ENCODE peak calls at places on chromosomes 16 and 17, in nine cellular contexts. One of them, this sample, is unnamed.
A peak's percentile ranks its signal among the peaks of the same experiment; 100 is the strongest.

GRCh38 chr16:3822366-3823045 is 58.0 kb downstream of the CREBBP start:
- DNase-seq in coronary artery: no peak
- DNase-seq in CD4-positive, alpha-beta T cell: no peak
- DNase-seq in right cardiac atrium: no peak
- DNase-seq in aorta: no peak
- DNase-seq in AG04450: no peak
- DNase-seq in psoas muscle: peak; percentile 41
- DNase-seq in Peyer's patch: no peak
- DNase-seq in colonic mucosa: no peak
- DNase-seq in this sample: no peak

GRCh38 chr17:42027961-42028790 is 8.3 kb downstream of the NKIRAS2 start:
- DNase-seq in AG04450: no peak
- DNase-seq in psoas muscle: no peak
- DNase-seq in aorta: no peak
- DNase-seq in right cardiac atrium: no peak
- DNase-seq in coronary artery: no peak
- DNase-seq in colonic mucosa: no peak
- DNase-seq in CD4-positive, alpha-beta T cell: no peak
- DNase-seq in Peyer's patch: no peak
- DNase-seq in this sample: no peak

GRCh38 chr17:67130768-67131167 is 86.4 kb downstream of the CACNG1 start:
- DNase-seq in CD4-positive, alpha-beta T cell: no peak
- DNase-seq in AG04450: no peak
- DNase-seq in psoas muscle: no peak
- DNase-seq in aorta: no peak
- DNase-seq in right cardiac atrium: no peak
- DNase-seq in colonic mucosa: no peak
- DNase-seq in coronary artery: no peak
- DNase-seq in Peyer's patch: no peak
- DNase-seq in this sample: no peak

GRCh38 chr16:56370185-56370584 is 55.2 kb downstream of the AMFR start:
- DNase-seq in coronary artery: no peak
- DNase-seq in colonic mucosa: no peak
- DNase-seq in right cardiac atrium: no peak
- DNase-seq in Peyer's patch: no peak
- DNase-seq in AG04450: no peak
- DNase-seq in CD4-positive, alpha-beta T cell: no peak
- DNase-seq in psoas muscle: no peak
- DNase-seq in aorta: no peak
- DNase-seq in this sample: no peak

GRCh38 chr16:88977028-88977844 is at the start of gene CBFA2T3:
- DNase-seq in psoas muscle: peak; percentile 63
- DNase-seq in colonic mucosa: peak; percentile 70
- DNase-seq in coronary artery: no peak
- DNase-seq in Peyer's patch: peak; percentile 89
- DNase-seq in right cardiac atrium: peak; percentile 89
- DNase-seq in AG04450: no peak
- DNase-seq in aorta: no peak
- DNase-seq in CD4-positive, alpha-beta T cell: no peak
- DNase-seq in this sample: no peak

GRCh38 chr17:8016632-8017424 is 14.4 kb downstream of the GUCY2D start:
- DNase-seq in Peyer's patch: peak; percentile 72
- DNase-seq in AG04450: no peak
- DNase-seq in colonic mucosa: peak; percentile 76
- DNase-seq in right cardiac atrium: peak; percentile 74
- DNase-seq in CD4-positive, alpha-beta T cell: peak; percentile 38
- DNase-seq in aorta: no peak
- DNase-seq in psoas muscle: no peak
- DNase-seq in coronary artery: peak; percentile 72
- DNase-seq in this sample: peak; percentile 83

GRCh38 chr16:58011652-58012051 is 10.4 kb downstream of the USB1 start:
- DNase-seq in Peyer's patch: no peak
- DNase-seq in CD4-positive, alpha-beta T cell: no peak
- DNase-seq in aorta: no peak
- DNase-seq in coronary artery: no peak
- DNase-seq in AG04450: peak; percentile 52
- DNase-seq in colonic mucosa: no peak
- DNase-seq in right cardiac atrium: no peak
- DNase-seq in psoas muscle: no peak
- DNase-seq in this sample: no peak

GRCh38 chr17:14320734-14321475 is 20.0 kb downstream of the HS3ST3B1 start:
- DNase-seq in Peyer's patch: no peak
- DNase-seq in CD4-positive, alpha-beta T cell: no peak
- DNase-seq in aorta: no peak
- DNase-seq in coronary artery: no peak
- DNase-seq in AG04450: no peak
- DNase-seq in right cardiac atrium: no peak
- DNase-seq in colonic mucosa: no peak
- DNase-seq in psoas muscle: no peak
- DNase-seq in this sample: no peak

GRCh38 chr16:54193656-54194007 is 93.0 kb downstream of the IRX3 start:
- DNase-seq in CD4-positive, alpha-beta T cell: no peak
- DNase-seq in AG04450: no peak
- DNase-seq in aorta: peak; percentile 93
- DNase-seq in right cardiac atrium: peak; percentile 92
- DNase-seq in colonic mucosa: peak; percentile 78
- DNase-seq in Peyer's patch: peak; percentile 58
- DNase-seq in psoas muscle: peak; percentile 70
- DNase-seq in coronary artery: peak; percentile 89
- DNase-seq in this sample: no peak

GRCh38 chr16:24873028-24873427 is 27.3 kb downstream of the SLC5A11 start:
- DNase-seq in colonic mucosa: no peak
- DNase-seq in aorta: no peak
- DNase-seq in CD4-positive, alpha-beta T cell: no peak
- DNase-seq in coronary artery: no peak
- DNase-seq in Peyer's patch: no peak
- DNase-seq in psoas muscle: no peak
- DNase-seq in AG04450: no peak
- DNase-seq in right cardiac atrium: no peak
- DNase-seq in this sample: no peak

GRCh38 chr17:44738214-44738906 is 20.4 kb upstream of the ADAM11 start:
- DNase-seq in aorta: no peak
- DNase-seq in AG04450: no peak
- DNase-seq in Peyer's patch: no peak
- DNase-seq in coronary artery: no peak
- DNase-seq in CD4-positive, alpha-beta T cell: no peak
- DNase-seq in colonic mucosa: no peak
- DNase-seq in psoas muscle: no peak
- DNase-seq in right cardiac atrium: no peak
- DNase-seq in this sample: no peak

GRCh38 chr17:81298991-81299733 is 4.1 kb upstream of the SLC38A10 start:
- DNase-seq in right cardiac atrium: no peak
- DNase-seq in psoas muscle: no peak
- DNase-seq in aorta: no peak
- DNase-seq in colonic mucosa: no peak
- DNase-seq in Peyer's patch: no peak
- DNase-seq in CD4-positive, alpha-beta T cell: no peak
- DNase-seq in coronary artery: no peak
- DNase-seq in AG04450: no peak
- DNase-seq in this sample: no peak

GRCh38 chr17:794876-795275 is 12.7 kb downstream of the MRM3 start:
- DNase-seq in coronary artery: peak; percentile 87
- DNase-seq in Peyer's patch: peak; percentile 82
- DNase-seq in AG04450: peak; percentile 6
- DNase-seq in right cardiac atrium: peak; percentile 95
- DNase-seq in colonic mucosa: peak; percentile 77
- DNase-seq in aorta: peak; percentile 94
- DNase-seq in CD4-positive, alpha-beta T cell: peak; percentile 49
- DNase-seq in psoas muscle: peak; percentile 85
- DNase-seq in this sample: no peak

GRCh38 chr17:2122641-2123302 is 67.9 kb downstream of the HIC1 start:
- DNase-seq in aorta: peak; percentile 88
- DNase-seq in right cardiac atrium: peak; percentile 90
- DNase-seq in coronary artery: no peak
- DNase-seq in CD4-positive, alpha-beta T cell: no peak
- DNase-seq in AG04450: peak; percentile 66
- DNase-seq in Peyer's patch: peak; percentile 64
- DNase-seq in colonic mucosa: peak; percentile 80
- DNase-seq in psoas muscle: peak; percentile 78
- DNase-seq in this sample: no peak

GRCh38 chr17:2120550-2121335 is 65.8 kb downstream of the HIC1 start:
- DNase-seq in AG04450: no peak
- DNase-seq in Peyer's patch: no peak
- DNase-seq in coronary artery: no peak
- DNase-seq in colonic mucosa: no peak
- DNase-seq in aorta: no peak
- DNase-seq in right cardiac atrium: no peak
- DNase-seq in psoas muscle: no peak
- DNase-seq in CD4-positive, alpha-beta T cell: no peak
- DNase-seq in this sample: no peak

GRCh38 chr17:2125013-2125535 is 70.2 kb downstream of the HIC1 start:
- DNase-seq in aorta: no peak
- DNase-seq in colonic mucosa: no peak
- DNase-seq in Peyer's patch: no peak
- DNase-seq in psoas muscle: no peak
- DNase-seq in right cardiac atrium: no peak
- DNase-seq in coronary artery: no peak
- DNase-seq in AG04450: no peak
- DNase-seq in CD4-positive, alpha-beta T cell: no peak
- DNase-seq in this sample: no peak

GRCh38 chr17:2124391-2124790 is 69.5 kb downstream of the HIC1 start:
- DNase-seq in psoas muscle: no peak
- DNase-seq in aorta: no peak
- DNase-seq in colonic mucosa: no peak
- DNase-seq in coronary artery: no peak
- DNase-seq in right cardiac atrium: no peak
- DNase-seq in CD4-positive, alpha-beta T cell: no peak
- DNase-seq in Peyer's patch: no peak
- DNase-seq in AG04450: no peak
- DNase-seq in this sample: no peak

DNA sequence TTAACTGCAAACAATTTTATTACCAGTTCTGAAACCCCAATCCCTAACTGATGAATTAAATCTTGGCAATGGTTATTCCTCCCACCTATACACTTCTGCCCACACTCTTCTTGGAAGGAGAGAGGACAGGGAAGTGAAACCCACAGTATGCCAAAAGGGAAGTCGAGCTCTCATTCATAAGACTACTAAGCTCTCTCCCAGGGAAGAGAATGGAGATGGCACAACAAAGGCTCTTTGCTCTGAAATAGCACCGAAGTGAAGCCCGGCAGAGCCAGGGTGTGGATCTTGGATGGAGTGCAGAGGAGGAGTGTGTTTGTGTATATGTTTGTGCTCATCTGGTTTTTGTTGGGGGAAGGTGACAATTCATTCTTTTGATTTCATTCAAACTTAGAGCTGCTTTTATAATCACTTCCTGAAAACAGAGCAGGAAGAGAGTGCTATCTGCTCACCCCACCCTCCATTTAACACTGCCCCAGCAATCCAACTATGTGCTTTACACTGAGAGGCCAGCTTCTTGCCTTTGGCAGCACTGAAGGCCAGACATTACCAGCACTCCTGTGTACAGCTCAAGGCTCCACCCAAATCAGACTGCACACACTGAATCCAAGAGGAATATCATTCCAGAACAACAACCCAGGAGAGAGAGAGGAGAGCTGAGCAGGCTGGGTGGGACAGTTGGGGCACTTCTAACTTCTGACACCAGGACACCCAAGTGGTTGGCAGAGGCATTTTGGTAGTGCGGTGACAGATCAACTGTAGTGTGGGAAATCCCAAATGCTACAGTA is 68.8 kb downstream of the HIC1 start:
- DNase-seq in Peyer's patch: no peak
- DNase-seq in colonic mucosa: peak; percentile 69
- DNase-seq in aorta: no peak
- DNase-seq in AG04450: no peak
- DNase-seq in coronary artery: no peak
- DNase-seq in psoas muscle: no peak
- DNase-seq in right cardiac atrium: peak; percentile 78
- DNase-seq in CD4-positive, alpha-beta T cell: no peak
- DNase-seq in this sample: no peak
- H3K27ac ChIP-seq in Peyer's patch: peak overlapping the region; percentile 76
- H3K27ac ChIP-seq in colonic mucosa: peak overlapping the region; percentile 80
- H3K27ac ChIP-seq in aorta: no peak overlapping the region
- H3K27ac ChIP-seq in AG04450: peak overlapping the region; percentile 90
- H3K27ac ChIP-seq in coronary artery: peak overlapping the region; percentile 17
- H3K27ac ChIP-seq in psoas muscle: peak overlapping the region; percentile 74
- H3K27ac ChIP-seq in right cardiac atrium: peak overlapping the region; percentile 82
- H3K27ac ChIP-seq in CD4-positive, alpha-beta T cell: no peak overlapping the region
- H3K27ac ChIP-seq in this sample: peak overlapping the region; percentile 73

GRCh38 chr17:17663160-17664072 is 17.8 kb upstream of the RAI1 start:
- DNase-seq in colonic mucosa: peak; percentile 43
- DNase-seq in AG04450: peak; percentile 92
- DNase-seq in CD4-positive, alpha-beta T cell: peak; percentile 68
- DNase-seq in aorta: peak; percentile 83
- DNase-seq in coronary artery: no peak
- DNase-seq in Peyer's patch: peak; percentile 87
- DNase-seq in psoas muscle: peak; percentile 47
- DNase-seq in right cardiac atrium: peak; percentile 76
- DNase-seq in this sample: no peak
- H3K27ac ChIP-seq in colonic mucosa: no peak overlapping the region
- H3K27ac ChIP-seq in AG04450: no peak overlapping the region
- H3K27ac ChIP-seq in CD4-positive, alpha-beta T cell: no peak overlapping the region
- H3K27ac ChIP-seq in aorta: no peak overlapping the region
- H3K27ac ChIP-seq in coronary artery: no peak overlapping the region
- H3K27ac ChIP-seq in Peyer's patch: no peak overlapping the region
- H3K27ac ChIP-seq in psoas muscle: no peak overlapping the region
- H3K27ac ChIP-seq in right cardiac atrium: no peak overlapping the region
- H3K27ac ChIP-seq in this sample: no peak overlapping the region

DNA sequence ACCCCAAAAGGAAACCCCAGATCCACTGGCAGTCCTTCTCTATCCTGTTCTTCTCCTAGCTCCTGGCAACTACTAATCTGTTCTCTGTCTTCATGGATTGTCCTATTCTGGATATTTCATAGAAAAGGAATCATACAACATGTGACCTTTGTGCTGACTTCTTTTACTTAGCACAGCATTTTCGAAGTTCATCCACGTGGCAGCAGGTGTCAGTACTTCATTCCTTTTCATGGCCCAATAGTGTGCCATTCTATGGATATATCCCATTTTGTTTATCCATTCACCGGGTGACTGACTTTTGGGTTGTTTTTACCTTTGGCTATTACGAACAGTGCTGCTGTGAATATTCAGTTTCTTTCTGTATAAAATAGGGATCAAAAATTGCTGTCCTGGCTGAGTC is 10.4 kb upstream of the FA2H start:
- DNase-seq in CD4-positive, alpha-beta T cell: no peak
- DNase-seq in coronary artery: no peak
- DNase-seq in Peyer's patch: no peak
- DNase-seq in colonic mucosa: no peak
- DNase-seq in psoas muscle: no peak
- DNase-seq in right cardiac atrium: no peak
- DNase-seq in AG04450: no peak
- DNase-seq in aorta: no peak
- DNase-seq in this sample: no peak
- H3K27ac ChIP-seq in CD4-positive, alpha-beta T cell: no peak overlapping the region
- H3K27ac ChIP-seq in coronary artery: no peak overlapping the region
- H3K27ac ChIP-seq in Peyer's patch: no peak overlapping the region
- H3K27ac ChIP-seq in colonic mucosa: no peak overlapping the region
- H3K27ac ChIP-seq in psoas muscle: no peak overlapping the region
- H3K27ac ChIP-seq in right cardiac atrium: no peak overlapping the region
- H3K27ac ChIP-seq in AG04450: no peak overlapping the region
- H3K27ac ChIP-seq in aorta: no peak overlapping the region
- H3K27ac ChIP-seq in this sample: no peak overlapping the region

DNA sequence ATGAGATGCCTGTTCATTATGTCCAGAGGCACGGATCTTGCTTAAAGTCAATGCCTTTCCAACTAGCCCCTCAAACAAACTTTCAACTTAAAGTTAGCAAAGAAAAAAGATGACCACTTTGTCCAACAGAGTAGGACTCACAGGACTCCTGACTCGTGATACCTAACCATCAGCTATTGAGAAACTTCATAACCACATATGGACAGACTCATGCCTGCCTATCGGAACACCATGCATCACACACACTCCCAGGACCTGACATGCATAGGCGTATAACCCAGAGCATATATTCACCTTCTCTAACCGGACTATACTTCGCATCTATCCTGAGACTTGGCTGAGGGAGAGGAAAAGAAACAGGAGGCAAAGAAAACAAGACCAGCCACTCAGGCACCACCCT is 2.3 kb downstream of the PIP4K2B start:
- DNase-seq in CD4-positive, alpha-beta T cell: no peak
- DNase-seq in Peyer's patch: no peak
- DNase-seq in colonic mucosa: no peak
- DNase-seq in aorta: no peak
- DNase-seq in psoas muscle: no peak
- DNase-seq in right cardiac atrium: no peak
- DNase-seq in AG04450: no peak
- DNase-seq in coronary artery: no peak
- DNase-seq in this sample: no peak
- H3K27ac ChIP-seq in CD4-positive, alpha-beta T cell: no peak overlapping the region
- H3K27ac ChIP-seq in Peyer's patch: no peak overlapping the region
- H3K27ac ChIP-seq in colonic mucosa: no peak overlapping the region
- H3K27ac ChIP-seq in aorta: no peak overlapping the region
- H3K27ac ChIP-seq in psoas muscle: peak overlapping the region; percentile 96
- H3K27ac ChIP-seq in right cardiac atrium: no peak overlapping the region
- H3K27ac ChIP-seq in AG04450: no peak overlapping the region
- H3K27ac ChIP-seq in coronary artery: peak overlapping the region; percentile 55
- H3K27ac ChIP-seq in this sample: peak overlapping the region; percentile 33

This sample was measured in vagina.